ENCODE peak calls at places on chromosomes 4 and X, in seven cellular contexts. O is K562, A is HepG2, E is HCT116, R is GM12878, W is SK-N-SH, H is H1. V is an unnamed sample.

GRCh38 chrX:129701624-129702069 is 37.1 kb upstream of the XPNPEP2 start:
- DNase-seq in R (no peak), O (no peak), W (no peak), A (no peak), H (no peak), E (no peak), V (no peak)

GRCh38 chrX:45907776-45908175 is 637.4 kb downstream of the ZNF674 start:
- DNase-seq in E (no peak), O (peak), H (no peak), W (no peak), R (no peak), A (no peak), V (no peak)

GRCh38 chr4:174702974-174703478 is 126.0 kb downstream of the GLRA3 start:
- DNase-seq in E (no peak), R (no peak), H (no peak), O (no peak), A (no peak), W (no peak), V (no peak)

GRCh38 chr4:96654045-96654444 is 814.2 kb downstream of the PDHA2 start:
- DNase-seq in A (no peak), W (no peak), O (no peak), E (no peak), R (no peak), H (no peak), V (no peak)

GRCh38 chrX:47145408-47146120 is 543 bp downstream of the RBM10 start:
- DNase-seq in O (peak), E (no peak), R (no peak), A (no peak), W (peak), H (no peak), V (peak)

GRCh38 chr4:60366661-60367060 is 833.5 kb upstream of the ADGRL3 start:
- DNase-seq in E (no peak), R (no peak), O (no peak), A (no peak), H (no peak), W (no peak), V (no peak)

GRCh38 chrX:97399400-97399799 is 515.7 kb downstream of the RPA4 start:
- DNase-seq in E (no peak), A (no peak), W (no peak), O (no peak), R (peak), H (no peak), V (no peak)

GRCh38 chrX:130174051-130174704 is 2.4 kb downstream of the RAB33A start:
- DNase-seq in E (no peak), W (peak), O (no peak), A (no peak), H (no peak), R (no peak), V (peak)

GRCh38 chr4:113635739-113636437 is 125.7 kb downstream of the CAMK2D start:
- DNase-seq in H (no peak), R (no peak), E (no peak), W (no peak), A (no peak), O (no peak), V (no peak)

GRCh38 chrX:78139160-78140123 is at the start of gene TAF9B:
- DNase-seq in R (peak), A (peak), E (peak), H (peak), W (peak), O (peak), V (peak)

GRCh38 chr4:122099896-122100295 is 52.2 kb upstream of the BLTP1 start:
- DNase-seq in H (no peak), E (no peak), O (no peak), W (no peak), A (no peak), R (no peak), V (no peak)

GRCh38 chr4:986949-987688 is at the start of gene IDUA:
- DNase-seq in O (peak), A (peak), H (peak), E (peak), R (no peak), W (peak), V (peak)

GRCh38 chr4:74230902-74231499 is 73.1 kb downstream of the MTHFD2L start:
- DNase-seq in H (no peak), A (no peak), E (no peak), W (no peak), O (no peak), R (no peak), V (peak)

GRCh38 chr4:8078109-8078494 is 80.5 kb downstream of the ABLIM2 start:
- DNase-seq in H (no peak), E (no peak), R (no peak), O (no peak), A (no peak), W (no peak), V (no peak)

GRCh38 chr4:21327976-21328700 is 620.4 kb downstream of the KCNIP4 start:
- DNase-seq in O (no peak), H (no peak), E (no peak), R (no peak), W (no peak), A (no peak), V (no peak)

GRCh38 chrX:110108381-110108796 is 105.5 kb downstream of the TMEM164 start:
- DNase-seq in E (no peak), A (no peak), R (no peak), W (no peak), H (no peak), O (no peak), V (no peak)

GRCh38 chrX:66004928-66005831 is 34.7 kb downstream of the VSIG4 start:
- DNase-seq in A (no peak), E (no peak), W (no peak), H (no peak), O (no peak), R (no peak), V (no peak)

GRCh38 chr4:26197018-26197779 is 123.6 kb upstream of the RBPJ start:
- DNase-seq in R (peak), A (no peak), O (no peak), W (no peak), H (no peak), E (peak), V (no peak)
- TF ChIP-seq JUND in R (no peak), A (no peak), O (no peak), W (peak), H (no peak), E (peak), V (no peak)

GRCh38 chr4:169615467-169616106 is 3.2 kb upstream of the NEK1 start:
- DNase-seq in E (no peak), O (no peak), R (no peak), W (no peak), A (no peak), H (no peak), V (no peak)

GRCh38 chr4:169612869-169613859 is 781 bp upstream of the NEK1 start:
- DNase-seq in A (peak), H (peak), W (peak), E (peak), O (peak), R (no peak), V (peak)

GRCh38 chr4:169611157-169611556 is 1.2 kb downstream of the NEK1 start:
- DNase-seq in A (no peak), E (no peak), R (no peak), W (no peak), O (no peak), H (no peak), V (no peak)

GRCh38 chr4:169617306-169617705 is 3.1 kb upstream of the CLCN3 start:
- DNase-seq in O (no peak), W (no peak), A (no peak), R (no peak), E (no peak), H (no peak), V (no peak)

GRCh38 chr4:169611991-169612868 is at the start of gene NEK1:
- DNase-seq in W (peak), H (peak), R (peak), E (peak), A (peak), O (peak), V (peak)
- TF ChIP-seq JUND in W (no peak), H (peak), R (peak), E (no peak), A (no peak), O (peak), V (no peak)

GRCh38 chr4:177879851-177880250 is 437.6 kb upstream of the AGA start:
- DNase-seq in R (no peak), E (peak), A (no peak), H (peak), O (no peak), W (no peak), V (peak)
- TF ChIP-seq JUND in R (no peak), E (no peak), A (no peak), H (no peak), O (no peak), W (no peak), V (no peak)

DNA sequence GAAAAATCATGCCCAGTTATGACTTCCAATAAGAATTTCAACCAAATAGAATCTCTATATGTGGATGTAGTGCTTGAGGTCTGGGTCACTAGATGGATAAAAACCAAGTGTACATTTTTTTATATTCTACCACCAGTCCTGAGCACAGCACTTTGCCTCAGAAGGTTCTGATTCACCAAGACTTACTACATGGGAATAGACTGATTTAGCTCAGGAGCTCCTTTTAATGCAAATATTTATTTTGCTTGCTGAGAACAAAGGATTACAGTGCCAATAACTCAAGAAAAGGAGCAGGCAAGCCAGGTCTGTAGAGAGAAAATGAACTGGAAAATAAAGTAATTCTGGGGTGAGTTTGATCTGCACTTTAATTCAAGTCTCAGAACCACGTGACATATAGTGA is 6.4 kb upstream of the XK start:
- DNase-seq in A (no peak), E (no peak), R (no peak), H (no peak), W (no peak), O (no peak), V (no peak)
- TF ChIP-seq JUND in A (no peak), E (no peak), R (no peak), H (no peak), W (no peak), O (no peak), V (no peak)

GRCh38 chr4:188824553-188824952 is 685.3 kb downstream of the TRIML1 start:
- DNase-seq in O (no peak), R (no peak), A (no peak), W (no peak), H (no peak), E (no peak), V (no peak)

GRCh38 chr4:188821500-188821899 is 682.3 kb downstream of the TRIML1 start:
- DNase-seq in H (no peak), A (no peak), R (no peak), E (no peak), O (no peak), W (no peak), V (peak)

GRCh38 chr4:188818300-188818699 is 679.1 kb downstream of the TRIML1 start:
- DNase-seq in O (no peak), W (no peak), R (no peak), E (no peak), A (no peak), H (no peak), V (no peak)

GRCh38 chr4:188822698-188823097 is 683.5 kb downstream of the TRIML1 start:
- DNase-seq in R (no peak), E (peak), H (peak), O (no peak), W (no peak), A (no peak), V (no peak)

DNA sequence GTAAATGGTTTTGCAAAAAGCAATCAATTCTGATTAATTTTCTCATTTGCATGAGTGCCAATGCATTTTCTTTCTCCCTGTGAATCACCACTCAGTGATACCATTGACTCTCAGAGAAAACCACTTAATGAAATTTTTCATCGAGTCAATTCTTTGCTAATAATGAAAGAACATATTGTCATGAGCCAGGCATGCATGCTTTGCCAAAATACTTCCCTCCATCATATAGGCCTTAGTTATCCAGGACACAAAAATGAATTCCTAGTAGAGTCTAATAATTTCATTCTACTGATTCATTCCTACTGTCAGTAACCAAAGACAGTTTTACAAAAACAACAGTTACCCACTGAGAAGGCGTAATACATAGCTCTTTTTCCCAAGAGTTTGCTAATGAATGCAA is 680.0 kb downstream of the TRIML1 start:
- DNase-seq in W (no peak), O (no peak), A (no peak), E (no peak), H (no peak), R (no peak), V (no peak)
- TF ChIP-seq JUND in W (no peak), O (no peak), A (no peak), E (no peak), H (no peak), R (no peak), V (no peak)

GRCh38 chr4:107629318-107629717 is 90.7 kb downstream of the PAPSS1 start:
- DNase-seq in A (no peak), R (no peak), W (no peak), O (no peak), H (no peak), E (no peak), V (no peak)
- TF ChIP-seq JUND in A (no peak), R (no peak), W (no peak), O (no peak), H (no peak), E (no peak), V (no peak)

V was measured in T47D.